ENCODE peak calls at places on chromosomes 1 and 21, in five cellular contexts. One of them, this sample, is unnamed.

GRCh38 chr1:145994391-145995120 is 1.8 kb downstream of the TXNIP start:
- DNase-seq in esophagus squamous epithelium: no peak
- DNase-seq in left lung: no peak
- DNase-seq in WERI-Rb-1: no peak
- DNase-seq in body of pancreas: no peak
- DNase-seq in this sample: no peak

GRCh38 chr1:18954270-18955071 is 2.0 kb downstream of the IFFO2 start:
- DNase-seq in esophagus squamous epithelium: no peak
- DNase-seq in left lung: no peak
- DNase-seq in WERI-Rb-1: no peak
- DNase-seq in body of pancreas: no peak
- DNase-seq in this sample: no peak

GRCh38 chr1:98794196-98794886 is 132.8 kb downstream of the SNX7 start:
- DNase-seq in esophagus squamous epithelium: no peak
- DNase-seq in left lung: no peak
- DNase-seq in WERI-Rb-1: peak
- DNase-seq in body of pancreas: peak
- DNase-seq in this sample: no peak

GRCh38 chr21:45505416-45506021 is 36.7 kb downstream of the SLC19A1 start:
- DNase-seq in esophagus squamous epithelium: no peak
- DNase-seq in left lung: peak
- DNase-seq in WERI-Rb-1: peak
- DNase-seq in body of pancreas: no peak
- DNase-seq in this sample: peak

GRCh38 chr1:12601690-12602632 is 16.0 kb downstream of the DHRS3 start:
- DNase-seq in esophagus squamous epithelium: no peak
- DNase-seq in left lung: no peak
- DNase-seq in WERI-Rb-1: no peak
- DNase-seq in body of pancreas: peak
- DNase-seq in this sample: peak

GRCh38 chr1:27428316-27429028 is 36.0 kb downstream of the GPR3 start:
- DNase-seq in esophagus squamous epithelium: no peak
- DNase-seq in left lung: no peak
- DNase-seq in WERI-Rb-1: no peak
- DNase-seq in body of pancreas: peak
- DNase-seq in this sample: no peak

GRCh38 chr1:1021010-1021845 is 1.3 kb downstream of the AGRN start:
- DNase-seq in esophagus squamous epithelium: no peak
- DNase-seq in left lung: peak
- DNase-seq in WERI-Rb-1: peak
- DNase-seq in body of pancreas: peak
- DNase-seq in this sample: no peak

GRCh38 chr1:179798213-179798863 is 55.2 kb downstream of the FAM163A start:
- DNase-seq in esophagus squamous epithelium: no peak
- DNase-seq in left lung: no peak
- DNase-seq in WERI-Rb-1: no peak
- DNase-seq in body of pancreas: no peak
- DNase-seq in this sample: no peak

GRCh38 chr1:4944911-4945310 is 290.5 kb downstream of the AJAP1 start:
- DNase-seq in esophagus squamous epithelium: no peak
- DNase-seq in left lung: no peak
- DNase-seq in WERI-Rb-1: no peak
- DNase-seq in body of pancreas: no peak
- DNase-seq in this sample: no peak

GRCh38 chr21:38908537-38908936 is 102.8 kb downstream of the ETS2 start:
- DNase-seq in esophagus squamous epithelium: no peak
- DNase-seq in left lung: no peak
- DNase-seq in WERI-Rb-1: no peak
- DNase-seq in body of pancreas: no peak
- DNase-seq in this sample: no peak

GRCh38 chr1:91018006-91018405 is 3.8 kb downstream of the ZNF644 start:
- DNase-seq in esophagus squamous epithelium: no peak
- DNase-seq in left lung: no peak
- DNase-seq in WERI-Rb-1: no peak
- DNase-seq in body of pancreas: no peak
- DNase-seq in this sample: no peak

GRCh38 chr1:247646867-247647266 is 32.7 kb downstream of the OR13G1 start:
- DNase-seq in esophagus squamous epithelium: no peak
- DNase-seq in left lung: no peak
- DNase-seq in WERI-Rb-1: no peak
- DNase-seq in body of pancreas: no peak
- DNase-seq in this sample: no peak

GRCh38 chr1:246058478-246058877 is 448.6 kb downstream of the SMYD3 start:
- DNase-seq in esophagus squamous epithelium: no peak
- DNase-seq in left lung: no peak
- DNase-seq in WERI-Rb-1: no peak
- DNase-seq in body of pancreas: no peak
- DNase-seq in this sample: no peak

DNA sequence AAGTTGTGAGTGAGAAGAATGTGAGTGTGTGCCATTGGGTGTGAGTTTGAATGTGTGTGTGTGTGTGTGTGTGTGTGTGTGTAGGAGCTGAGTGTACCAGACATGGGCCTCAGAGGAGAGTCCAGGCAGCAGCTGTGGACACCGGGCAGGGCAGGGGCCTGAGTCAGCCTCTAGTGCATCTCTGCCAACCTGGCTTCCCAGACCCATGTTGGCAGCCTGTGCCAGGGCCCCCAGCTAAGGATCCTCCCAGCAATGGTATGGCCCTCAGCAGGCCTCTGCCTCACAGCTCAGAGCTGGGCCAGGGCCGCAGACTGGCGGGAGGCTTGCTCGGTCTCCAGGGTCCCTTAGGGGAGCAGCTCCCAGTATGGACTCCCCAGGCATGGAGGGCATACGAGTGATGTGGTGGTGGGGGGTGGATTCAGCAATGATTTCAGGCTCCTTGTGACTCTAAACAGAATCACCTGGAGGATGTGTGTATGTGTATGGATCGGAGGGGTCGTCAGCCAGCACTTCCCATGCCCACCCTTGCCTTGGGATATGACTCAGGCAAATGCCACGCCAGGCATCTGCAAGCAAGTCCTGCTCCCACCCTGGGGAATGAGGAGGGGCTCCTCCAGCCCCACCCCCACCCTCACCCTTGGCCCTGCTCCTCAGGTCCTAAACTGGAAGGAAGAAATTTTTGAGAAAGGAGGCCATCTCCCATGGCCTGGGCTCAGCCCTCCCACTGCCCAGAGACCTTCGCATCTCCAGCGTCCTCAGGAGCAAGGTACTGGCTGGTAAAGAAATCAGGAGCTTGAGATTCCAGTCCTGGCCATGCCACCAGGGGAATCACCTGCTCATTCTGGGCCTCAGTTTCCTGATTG is 1.8 kb upstream of the FOXO6 start:
- DNase-seq in esophagus squamous epithelium: no peak
- DNase-seq in left lung: peak
- DNase-seq in WERI-Rb-1: no peak
- DNase-seq in body of pancreas: no peak
- DNase-seq in this sample: peak
- H3K27ac ChIP-seq in esophagus squamous epithelium: no peak
- H3K27ac ChIP-seq in left lung: no peak
- H3K27ac ChIP-seq in WERI-Rb-1: no peak
- H3K27ac ChIP-seq in body of pancreas: no peak
- H3K27ac ChIP-seq in this sample: peak

GRCh38 chr1:234396871-234397270 is 23.6 kb downstream of the COA6 start:
- DNase-seq in esophagus squamous epithelium: no peak
- DNase-seq in left lung: no peak
- DNase-seq in WERI-Rb-1: no peak
- DNase-seq in body of pancreas: no peak
- DNase-seq in this sample: no peak

GRCh38 chr1:234396092-234396491 is 22.8 kb downstream of the COA6 start:
- DNase-seq in esophagus squamous epithelium: no peak
- DNase-seq in left lung: no peak
- DNase-seq in WERI-Rb-1: no peak
- DNase-seq in body of pancreas: no peak
- DNase-seq in this sample: no peak

GRCh38 chr1:234395297-234395696 is 22.0 kb downstream of the COA6 start:
- DNase-seq in esophagus squamous epithelium: no peak
- DNase-seq in left lung: no peak
- DNase-seq in WERI-Rb-1: no peak
- DNase-seq in body of pancreas: no peak
- DNase-seq in this sample: no peak

GRCh38 chr1:234397732-234398131 is 24.5 kb downstream of the COA6 start:
- DNase-seq in esophagus squamous epithelium: no peak
- DNase-seq in left lung: no peak
- DNase-seq in WERI-Rb-1: no peak
- DNase-seq in body of pancreas: no peak
- DNase-seq in this sample: no peak

GRCh38 chr1:234393190-234393589 is 19.9 kb downstream of the COA6 start:
- DNase-seq in esophagus squamous epithelium: no peak
- DNase-seq in left lung: no peak
- DNase-seq in WERI-Rb-1: no peak
- DNase-seq in body of pancreas: no peak
- DNase-seq in this sample: no peak
- TF ChIP-seq CTCF in esophagus squamous epithelium: no peak
- TF ChIP-seq CTCF in left lung: no peak
- TF ChIP-seq CTCF in WERI-Rb-1: no peak
- TF ChIP-seq CTCF in body of pancreas: no peak
- TF ChIP-seq CTCF in this sample: no peak

GRCh38 chr1:24412408-24412807 is 1.2 kb downstream of the STPG1 start:
- DNase-seq in esophagus squamous epithelium: no peak
- DNase-seq in left lung: no peak
- DNase-seq in WERI-Rb-1: no peak
- DNase-seq in body of pancreas: no peak
- DNase-seq in this sample: no peak

GRCh38 chr1:24413350-24414163 is at the start of gene STPG1:
- DNase-seq in esophagus squamous epithelium: peak
- DNase-seq in left lung: peak
- DNase-seq in WERI-Rb-1: peak
- DNase-seq in body of pancreas: peak
- DNase-seq in this sample: peak

GRCh38 chr1:24410750-24411149 is 2.8 kb downstream of the STPG1 start:
- DNase-seq in esophagus squamous epithelium: no peak
- DNase-seq in left lung: no peak
- DNase-seq in WERI-Rb-1: no peak
- DNase-seq in body of pancreas: no peak
- DNase-seq in this sample: no peak

GRCh38 chr1:24409535-24409934 is 4.0 kb downstream of the STPG1 start:
- DNase-seq in esophagus squamous epithelium: no peak
- DNase-seq in left lung: no peak
- DNase-seq in WERI-Rb-1: no peak
- DNase-seq in body of pancreas: no peak
- DNase-seq in this sample: no peak

GRCh38 chr1:24411963-24412362 is 1.6 kb downstream of the STPG1 start:
- DNase-seq in esophagus squamous epithelium: no peak
- DNase-seq in left lung: no peak
- DNase-seq in WERI-Rb-1: no peak
- DNase-seq in body of pancreas: no peak
- DNase-seq in this sample: no peak
- H3K27ac ChIP-seq in esophagus squamous epithelium: peak
- H3K27ac ChIP-seq in left lung: no peak
- H3K27ac ChIP-seq in WERI-Rb-1: no peak
- H3K27ac ChIP-seq in body of pancreas: no peak
- H3K27ac ChIP-seq in this sample: peak

GRCh38 chr1:150221552-150221951 is 14.4 kb downstream of the ANP32E start:
- DNase-seq in esophagus squamous epithelium: no peak
- DNase-seq in left lung: no peak
- DNase-seq in WERI-Rb-1: peak
- DNase-seq in body of pancreas: no peak
- DNase-seq in this sample: no peak
- TF ChIP-seq CTCF in esophagus squamous epithelium: peak
- TF ChIP-seq CTCF in left lung: peak
- TF ChIP-seq CTCF in WERI-Rb-1: no peak
- TF ChIP-seq CTCF in body of pancreas: peak
- TF ChIP-seq CTCF in this sample: peak

GRCh38 chr1:201731142-201731541 is 97.8 kb upstream of the IPO9 start:
- DNase-seq in esophagus squamous epithelium: no peak
- DNase-seq in left lung: no peak
- DNase-seq in WERI-Rb-1: no peak
- DNase-seq in body of pancreas: no peak
- DNase-seq in this sample: no peak

GRCh38 chr1:201732351-201732750 is 96.6 kb upstream of the IPO9 start:
- DNase-seq in esophagus squamous epithelium: no peak
- DNase-seq in left lung: no peak
- DNase-seq in WERI-Rb-1: no peak
- DNase-seq in body of pancreas: no peak
- DNase-seq in this sample: no peak

GRCh38 chr1:201728731-201729130 is 100.2 kb upstream of the IPO9 start:
- DNase-seq in esophagus squamous epithelium: no peak
- DNase-seq in left lung: no peak
- DNase-seq in WERI-Rb-1: no peak
- DNase-seq in body of pancreas: no peak
- DNase-seq in this sample: no peak

GRCh38 chr1:201731592-201731991 is 97.4 kb upstream of the IPO9 start:
- DNase-seq in esophagus squamous epithelium: no peak
- DNase-seq in left lung: no peak
- DNase-seq in WERI-Rb-1: peak
- DNase-seq in body of pancreas: no peak
- DNase-seq in this sample: no peak

GRCh38 chr1:201730611-201731010 is 98.3 kb upstream of the IPO9 start:
- DNase-seq in esophagus squamous epithelium: no peak
- DNase-seq in left lung: no peak
- DNase-seq in WERI-Rb-1: no peak
- DNase-seq in body of pancreas: no peak
- DNase-seq in this sample: no peak
- H3K27ac ChIP-seq in esophagus squamous epithelium: no peak
- H3K27ac ChIP-seq in left lung: no peak
- H3K27ac ChIP-seq in WERI-Rb-1: peak
- H3K27ac ChIP-seq in body of pancreas: no peak
- H3K27ac ChIP-seq in this sample: no peak

GRCh38 chr1:6272476-6273270 is 11.8 kb upstream of the GPR153 start:
- DNase-seq in esophagus squamous epithelium: no peak
- DNase-seq in left lung: no peak
- DNase-seq in WERI-Rb-1: no peak
- DNase-seq in body of pancreas: no peak
- DNase-seq in this sample: no peak
- TF ChIP-seq CTCF in esophagus squamous epithelium: no peak
- TF ChIP-seq CTCF in left lung: no peak
- TF ChIP-seq CTCF in WERI-Rb-1: peak
- TF ChIP-seq CTCF in body of pancreas: no peak
- TF ChIP-seq CTCF in this sample: no peak